ENCODE peak calls at places on chromosomes 12 and 14, in six cellular contexts. One of them, this sample, is unnamed.

GRCh38 chr14:90003526-90004312 is 48.0 kb downstream of the TDP1 start:
- DNase-seq in cardiac muscle cell: no peak
- DNase-seq in sigmoid colon: no peak
- DNase-seq in psoas muscle: no peak
- DNase-seq in cardiac fibroblast: no peak
- DNase-seq in BJ: no peak
- DNase-seq in this sample: no peak

GRCh38 chr14:73759183-73759713 is 45.1 kb upstream of the PNMA1 start:
- DNase-seq in cardiac muscle cell: peak; percentile 50
- DNase-seq in sigmoid colon: peak; percentile 91
- DNase-seq in psoas muscle: peak; percentile 90
- DNase-seq in cardiac fibroblast: peak; percentile 81
- DNase-seq in BJ: no peak
- DNase-seq in this sample: no peak

GRCh38 chr12:118357327-118358007 is 15.2 kb downstream of the TAOK3 start:
- DNase-seq in cardiac muscle cell: no peak
- DNase-seq in sigmoid colon: no peak
- DNase-seq in psoas muscle: no peak
- DNase-seq in cardiac fibroblast: peak; percentile 77
- DNase-seq in BJ: no peak
- DNase-seq in this sample: no peak

GRCh38 chr14:63659726-63660125 is 18.1 kb upstream of the WDR89 start:
- DNase-seq in cardiac muscle cell: no peak
- DNase-seq in sigmoid colon: no peak
- DNase-seq in psoas muscle: no peak
- DNase-seq in cardiac fibroblast: peak; percentile 23
- DNase-seq in BJ: no peak
- DNase-seq in this sample: no peak

GRCh38 chr12:39103552-39104165 is 198.3 kb upstream of the CPNE8 start:
- DNase-seq in cardiac muscle cell: peak; percentile 82
- DNase-seq in sigmoid colon: no peak
- DNase-seq in psoas muscle: no peak
- DNase-seq in cardiac fibroblast: peak; percentile 69
- DNase-seq in BJ: no peak
- DNase-seq in this sample: no peak

GRCh38 chr12:26009593-26009992 is 51.1 kb downstream of the RASSF8 start:
- DNase-seq in cardiac muscle cell: no peak
- DNase-seq in sigmoid colon: no peak
- DNase-seq in psoas muscle: no peak
- DNase-seq in cardiac fibroblast: no peak
- DNase-seq in BJ: no peak
- DNase-seq in this sample: no peak

GRCh38 chr12:53145383-53145782 is 35.1 kb upstream of the ZNF740 start:
- DNase-seq in cardiac muscle cell: no peak
- DNase-seq in sigmoid colon: no peak
- DNase-seq in psoas muscle: no peak
- DNase-seq in cardiac fibroblast: peak; percentile 74
- DNase-seq in BJ: no peak
- DNase-seq in this sample: no peak

GRCh38 chr12:20368653-20369163 is 371 bp downstream of the PDE3A start:
- DNase-seq in cardiac muscle cell: peak; percentile 59
- DNase-seq in sigmoid colon: peak; percentile 78
- DNase-seq in psoas muscle: peak; percentile 51
- DNase-seq in cardiac fibroblast: peak; percentile 68
- DNase-seq in BJ: no peak
- DNase-seq in this sample: no peak

GRCh38 chr12:118188690-118189371 is 52.9 kb downstream of the PEBP1 start:
- DNase-seq in cardiac muscle cell: no peak
- DNase-seq in sigmoid colon: peak; percentile 75
- DNase-seq in psoas muscle: peak; percentile 69
- DNase-seq in cardiac fibroblast: peak; percentile 79
- DNase-seq in BJ: no peak
- DNase-seq in this sample: no peak

GRCh38 chr14:21476526-21476924 is 234 bp downstream of the RAB2B start:
- DNase-seq in cardiac muscle cell: no peak
- DNase-seq in sigmoid colon: peak; percentile 93
- DNase-seq in psoas muscle: peak; percentile 91
- DNase-seq in cardiac fibroblast: peak; percentile 77
- DNase-seq in BJ: no peak
- DNase-seq in this sample: peak; percentile 59

GRCh38 chr12:68157295-68157871 is 2.2 kb downstream of the IFNG start:
- DNase-seq in cardiac muscle cell: no peak
- DNase-seq in sigmoid colon: no peak
- DNase-seq in psoas muscle: no peak
- DNase-seq in cardiac fibroblast: no peak
- DNase-seq in BJ: no peak
- DNase-seq in this sample: no peak

GRCh38 chr14:50084666-50085065 is 31.7 kb downstream of the VCPKMT start:
- DNase-seq in cardiac muscle cell: no peak
- DNase-seq in sigmoid colon: no peak
- DNase-seq in psoas muscle: no peak
- DNase-seq in cardiac fibroblast: no peak
- DNase-seq in BJ: no peak
- DNase-seq in this sample: no peak

GRCh38 chr14:28242895-28243294 is 523.7 kb upstream of the FOXG1 start:
- DNase-seq in cardiac muscle cell: no peak
- DNase-seq in sigmoid colon: no peak
- DNase-seq in psoas muscle: no peak
- DNase-seq in cardiac fibroblast: no peak
- DNase-seq in BJ: no peak
- DNase-seq in this sample: no peak

GRCh38 chr14:51547260-51547659 is 104.5 kb upstream of the FRMD6 start:
- DNase-seq in cardiac muscle cell: peak; percentile 4
- DNase-seq in sigmoid colon: peak; percentile 83
- DNase-seq in psoas muscle: no peak
- DNase-seq in cardiac fibroblast: peak; percentile 98
- DNase-seq in BJ: peak; percentile 98
- DNase-seq in this sample: peak; percentile 49

GRCh38 chr14:55707365-55707804 is 127.4 kb downstream of the KTN1 start:
- DNase-seq in cardiac muscle cell: peak; percentile 29
- DNase-seq in sigmoid colon: no peak
- DNase-seq in psoas muscle: no peak
- DNase-seq in cardiac fibroblast: peak; percentile 77
- DNase-seq in BJ: no peak
- DNase-seq in this sample: peak; percentile 39

GRCh38 chr12:90896164-90896563 is 58.8 kb downstream of the CCER1 start:
- DNase-seq in cardiac muscle cell: no peak
- DNase-seq in sigmoid colon: no peak
- DNase-seq in psoas muscle: no peak
- DNase-seq in cardiac fibroblast: peak; percentile 51
- DNase-seq in BJ: peak; percentile 26
- DNase-seq in this sample: no peak

GRCh38 chr14:52926994-52927393 is 23.9 kb downstream of the FERMT2 start:
- DNase-seq in cardiac muscle cell: no peak
- DNase-seq in sigmoid colon: no peak
- DNase-seq in psoas muscle: no peak
- DNase-seq in cardiac fibroblast: peak; percentile 51
- DNase-seq in BJ: no peak
- DNase-seq in this sample: no peak

GRCh38 chr12:19223018-19223417 is 93.5 kb downstream of the PLEKHA5 start:
- DNase-seq in cardiac muscle cell: no peak
- DNase-seq in sigmoid colon: no peak
- DNase-seq in psoas muscle: no peak
- DNase-seq in cardiac fibroblast: no peak
- DNase-seq in BJ: no peak
- DNase-seq in this sample: peak; percentile 52

GRCh38 chr14:103802353-103802752 is 45.0 kb downstream of the PPP1R13B start:
- DNase-seq in cardiac muscle cell: no peak
- DNase-seq in sigmoid colon: no peak
- DNase-seq in psoas muscle: no peak
- DNase-seq in cardiac fibroblast: no peak
- DNase-seq in BJ: no peak
- DNase-seq in this sample: no peak

GRCh38 chr14:74619672-74620131 is 7.7 kb upstream of the LTBP2 start:
- DNase-seq in cardiac muscle cell: no peak
- DNase-seq in sigmoid colon: peak; percentile 94
- DNase-seq in psoas muscle: peak; percentile 93
- DNase-seq in cardiac fibroblast: peak; percentile 98
- DNase-seq in BJ: peak; percentile 96
- DNase-seq in this sample: no peak

GRCh38 chr14:21054123-21054767 is 3.4 kb upstream of the RNASE8 start:
- DNase-seq in cardiac muscle cell: no peak
- DNase-seq in sigmoid colon: no peak
- DNase-seq in psoas muscle: no peak
- DNase-seq in cardiac fibroblast: no peak
- DNase-seq in BJ: no peak
- DNase-seq in this sample: no peak

GRCh38 chr14:103556976-103557758 is 5.3 kb downstream of the BAG5 start:
- DNase-seq in cardiac muscle cell: no peak
- DNase-seq in sigmoid colon: no peak
- DNase-seq in psoas muscle: no peak
- DNase-seq in cardiac fibroblast: no peak
- DNase-seq in BJ: no peak
- DNase-seq in this sample: no peak

DNA sequence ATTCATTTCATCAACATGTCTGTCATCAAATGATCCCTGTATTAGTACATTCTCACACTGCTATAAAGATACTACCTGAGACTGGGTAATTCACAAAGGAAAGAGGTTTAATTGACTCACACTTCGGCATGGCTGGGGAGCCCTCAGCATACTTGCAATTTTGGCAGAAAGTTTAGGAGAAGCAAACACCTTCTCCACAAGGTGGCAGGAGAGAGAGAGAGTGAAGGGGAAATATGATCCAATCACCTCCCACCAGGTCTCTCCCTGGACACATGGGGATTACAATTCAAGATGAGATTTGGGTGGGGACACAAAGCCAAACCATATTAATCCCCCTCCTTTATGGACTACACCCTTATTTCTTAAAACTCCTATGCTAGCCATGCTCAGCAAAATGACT is 932.2 kb downstream of the FLRT2 start:
- DNase-seq in cardiac muscle cell: peak; percentile 13
- DNase-seq in sigmoid colon: no peak
- DNase-seq in psoas muscle: no peak
- DNase-seq in cardiac fibroblast: peak; percentile 48
- DNase-seq in BJ: no peak
- DNase-seq in this sample: peak; percentile 1
- TF ChIP-seq CTCF in cardiac muscle cell: peak; percentile 50
- TF ChIP-seq CTCF in sigmoid colon: no peak
- TF ChIP-seq CTCF in psoas muscle: no peak
- TF ChIP-seq CTCF in cardiac fibroblast: peak; percentile 26
- TF ChIP-seq CTCF in BJ: peak; percentile 46
- TF ChIP-seq CTCF in this sample: peak; percentile 69

GRCh38 chr14:69811868-69812252 is 14.8 kb upstream of the SLC10A1 start:
- DNase-seq in cardiac muscle cell: no peak
- DNase-seq in sigmoid colon: no peak
- DNase-seq in psoas muscle: no peak
- DNase-seq in cardiac fibroblast: no peak
- DNase-seq in BJ: no peak
- DNase-seq in this sample: no peak

GRCh38 chr14:69808919-69809808 is 12.1 kb upstream of the SLC10A1 start:
- DNase-seq in cardiac muscle cell: no peak
- DNase-seq in sigmoid colon: no peak
- DNase-seq in psoas muscle: no peak
- DNase-seq in cardiac fibroblast: no peak
- DNase-seq in BJ: no peak
- DNase-seq in this sample: no peak

GRCh38 chr14:69814397-69814796 is 17.4 kb upstream of the SLC10A1 start:
- DNase-seq in cardiac muscle cell: no peak
- DNase-seq in sigmoid colon: no peak
- DNase-seq in psoas muscle: no peak
- DNase-seq in cardiac fibroblast: no peak
- DNase-seq in BJ: no peak
- DNase-seq in this sample: no peak

GRCh38 chr14:69812725-69813124 is 15.7 kb upstream of the SLC10A1 start:
- DNase-seq in cardiac muscle cell: no peak
- DNase-seq in sigmoid colon: no peak
- DNase-seq in psoas muscle: no peak
- DNase-seq in cardiac fibroblast: peak; percentile 11
- DNase-seq in BJ: no peak
- DNase-seq in this sample: peak; percentile 33

GRCh38 chr14:69811227-69811867 is 14.3 kb upstream of the SLC10A1 start:
- DNase-seq in cardiac muscle cell: no peak
- DNase-seq in sigmoid colon: no peak
- DNase-seq in psoas muscle: no peak
- DNase-seq in cardiac fibroblast: no peak
- DNase-seq in BJ: no peak
- DNase-seq in this sample: no peak
- H3K4me3 ChIP-seq in cardiac muscle cell: no peak overlapping the region
- H3K4me3 ChIP-seq in sigmoid colon: no peak overlapping the region
- H3K4me3 ChIP-seq in psoas muscle: no peak overlapping the region
- H3K4me3 ChIP-seq in cardiac fibroblast: no peak overlapping the region
- H3K4me3 ChIP-seq in BJ: no peak overlapping the region
- H3K4me3 ChIP-seq in this sample: no peak overlapping the region

GRCh38 chr14:76516884-76517283 is 140.9 kb downstream of the ESRRB start:
- DNase-seq in cardiac muscle cell: no peak
- DNase-seq in sigmoid colon: no peak
- DNase-seq in psoas muscle: no peak
- DNase-seq in cardiac fibroblast: no peak
- DNase-seq in BJ: no peak
- DNase-seq in this sample: no peak

GRCh38 chr14:76510255-76510654 is 134.3 kb downstream of the ESRRB start:
- DNase-seq in cardiac muscle cell: no peak
- DNase-seq in sigmoid colon: no peak
- DNase-seq in psoas muscle: no peak
- DNase-seq in cardiac fibroblast: no peak
- DNase-seq in BJ: no peak
- DNase-seq in this sample: no peak

GRCh38 chr14:76518366-76518765 is 142.4 kb downstream of the ESRRB start:
- DNase-seq in cardiac muscle cell: no peak
- DNase-seq in sigmoid colon: no peak
- DNase-seq in psoas muscle: no peak
- DNase-seq in cardiac fibroblast: no peak
- DNase-seq in BJ: no peak
- DNase-seq in this sample: no peak

GRCh38 chr14:76509291-76509690 is 133.4 kb downstream of the ESRRB start:
- DNase-seq in cardiac muscle cell: no peak
- DNase-seq in sigmoid colon: no peak
- DNase-seq in psoas muscle: no peak
- DNase-seq in cardiac fibroblast: no peak
- DNase-seq in BJ: no peak
- DNase-seq in this sample: no peak

DNA sequence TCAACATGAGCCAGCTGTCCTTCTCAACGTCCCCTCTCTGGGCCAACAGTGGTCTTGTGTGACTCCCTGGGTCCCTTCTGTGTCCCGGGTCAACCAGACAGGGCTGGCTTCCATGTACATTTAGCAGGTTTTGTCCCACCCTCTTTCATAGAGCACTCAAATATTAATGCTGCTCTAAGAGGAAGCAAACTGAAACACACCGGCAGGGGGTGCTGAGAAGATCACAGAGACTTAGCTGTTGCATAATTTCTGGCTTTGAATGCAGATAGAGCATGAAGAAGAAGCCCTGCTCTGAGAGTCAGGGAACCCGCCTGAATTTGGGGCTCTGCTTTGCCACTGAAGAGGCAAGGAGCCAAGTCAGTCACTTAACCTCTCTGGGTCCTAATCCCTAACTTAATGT is 138.7 kb downstream of the ESRRB start:
- DNase-seq in cardiac muscle cell: no peak
- DNase-seq in sigmoid colon: no peak
- DNase-seq in psoas muscle: no peak
- DNase-seq in cardiac fibroblast: peak; percentile 5
- DNase-seq in BJ: no peak
- DNase-seq in this sample: no peak
- TF ChIP-seq CTCF in cardiac muscle cell: peak; percentile 17
- TF ChIP-seq CTCF in sigmoid colon: no peak
- TF ChIP-seq CTCF in psoas muscle: no peak
- TF ChIP-seq CTCF in cardiac fibroblast: no peak
- TF ChIP-seq CTCF in BJ: no peak
- TF ChIP-seq CTCF in this sample: peak; percentile 65

GRCh38 chr14:68789798-68790655 is 2.8 kb downstream of the ZFP36L1 start:
- DNase-seq in cardiac muscle cell: no peak
- DNase-seq in sigmoid colon: peak; percentile 80
- DNase-seq in psoas muscle: peak; percentile 66
- DNase-seq in cardiac fibroblast: peak; percentile 61
- DNase-seq in BJ: no peak
- DNase-seq in this sample: no peak
- H3K4me3 ChIP-seq in cardiac muscle cell: peak overlapping the region; percentile 77
- H3K4me3 ChIP-seq in sigmoid colon: peak overlapping the region; percentile 80
- H3K4me3 ChIP-seq in psoas muscle: peak overlapping the region; percentile 91
- H3K4me3 ChIP-seq in cardiac fibroblast: peak overlapping the region; percentile 77
- H3K4me3 ChIP-seq in BJ: peak overlapping the region; percentile 93
- H3K4me3 ChIP-seq in this sample: no peak overlapping the region